ENCODE peak calls at places on chromosomes 1 and 21, in seven cellular contexts. One of them, this sample, is unnamed.

GRCh38 chr1:83692524-83693336 is 306.2 kb downstream of the TTLL7 start:
- DNase-seq in globus pallidus: peak
- DNase-seq in A172: peak
- DNase-seq in activated T-cell treated with anti-CD3 and anti-CD28 coated beads, Interleukin-2, amount 50 U/mL, for 72 hours: peak
- DNase-seq in lower lobe of right lung: no peak
- DNase-seq in activated CD8-positive, alpha-beta memory T cell treated with anti-CD3 and anti-CD28 coated beads for 4 hours: no peak
- DNase-seq in H54: peak
- DNase-seq in this sample: no peak

GRCh38 chr21:31526040-31526439 is 133.5 kb upstream of the SOD1 start:
- DNase-seq in lower lobe of right lung: no peak
- DNase-seq in globus pallidus: no peak
- DNase-seq in activated T-cell treated with anti-CD3 and anti-CD28 coated beads, Interleukin-2, amount 50 U/mL, for 72 hours: no peak
- DNase-seq in H54: peak
- DNase-seq in A172: peak
- DNase-seq in activated CD8-positive, alpha-beta memory T cell treated with anti-CD3 and anti-CD28 coated beads for 4 hours: no peak
- DNase-seq in this sample: no peak

GRCh38 chr1:246477634-246478033 is 29.4 kb downstream of the SMYD3 start:
- DNase-seq in globus pallidus: no peak
- DNase-seq in activated CD8-positive, alpha-beta memory T cell treated with anti-CD3 and anti-CD28 coated beads for 4 hours: no peak
- DNase-seq in lower lobe of right lung: no peak
- DNase-seq in H54: no peak
- DNase-seq in activated T-cell treated with anti-CD3 and anti-CD28 coated beads, Interleukin-2, amount 50 U/mL, for 72 hours: no peak
- DNase-seq in A172: no peak
- DNase-seq in this sample: no peak

GRCh38 chr1:155893389-155894142 is 17.6 kb downstream of the RIT1 start:
- DNase-seq in H54: peak
- DNase-seq in A172: peak
- DNase-seq in globus pallidus: no peak
- DNase-seq in activated T-cell treated with anti-CD3 and anti-CD28 coated beads, Interleukin-2, amount 50 U/mL, for 72 hours: peak
- DNase-seq in activated CD8-positive, alpha-beta memory T cell treated with anti-CD3 and anti-CD28 coated beads for 4 hours: no peak
- DNase-seq in lower lobe of right lung: no peak
- DNase-seq in this sample: no peak

GRCh38 chr1:26169201-26169600 is 438 bp upstream of the C1orf232 start:
- DNase-seq in globus pallidus: no peak
- DNase-seq in activated T-cell treated with anti-CD3 and anti-CD28 coated beads, Interleukin-2, amount 50 U/mL, for 72 hours: no peak
- DNase-seq in lower lobe of right lung: no peak
- DNase-seq in H54: no peak
- DNase-seq in activated CD8-positive, alpha-beta memory T cell treated with anti-CD3 and anti-CD28 coated beads for 4 hours: no peak
- DNase-seq in A172: no peak
- DNase-seq in this sample: no peak

GRCh38 chr1:117067528-117068370 is 7.6 kb downstream of the TTF2 start:
- DNase-seq in A172: peak
- DNase-seq in activated CD8-positive, alpha-beta memory T cell treated with anti-CD3 and anti-CD28 coated beads for 4 hours: no peak
- DNase-seq in lower lobe of right lung: no peak
- DNase-seq in H54: peak
- DNase-seq in globus pallidus: peak
- DNase-seq in activated T-cell treated with anti-CD3 and anti-CD28 coated beads, Interleukin-2, amount 50 U/mL, for 72 hours: peak
- DNase-seq in this sample: no peak

GRCh38 chr1:224879404-224879803 is 50.1 kb upstream of the DNAH14 start:
- DNase-seq in globus pallidus: peak
- DNase-seq in activated T-cell treated with anti-CD3 and anti-CD28 coated beads, Interleukin-2, amount 50 U/mL, for 72 hours: no peak
- DNase-seq in H54: no peak
- DNase-seq in A172: peak
- DNase-seq in activated CD8-positive, alpha-beta memory T cell treated with anti-CD3 and anti-CD28 coated beads for 4 hours: no peak
- DNase-seq in lower lobe of right lung: no peak
- DNase-seq in this sample: no peak

GRCh38 chr1:245598524-245599310 is 443.9 kb downstream of the KIF26B start:
- DNase-seq in lower lobe of right lung: no peak
- DNase-seq in H54: no peak
- DNase-seq in globus pallidus: no peak
- DNase-seq in A172: no peak
- DNase-seq in activated CD8-positive, alpha-beta memory T cell treated with anti-CD3 and anti-CD28 coated beads for 4 hours: no peak
- DNase-seq in activated T-cell treated with anti-CD3 and anti-CD28 coated beads, Interleukin-2, amount 50 U/mL, for 72 hours: no peak
- DNase-seq in this sample: no peak

GRCh38 chr1:167198518-167199133 is 22.1 kb upstream of the POU2F1 start:
- DNase-seq in lower lobe of right lung: no peak
- DNase-seq in globus pallidus: no peak
- DNase-seq in A172: no peak
- DNase-seq in H54: no peak
- DNase-seq in activated T-cell treated with anti-CD3 and anti-CD28 coated beads, Interleukin-2, amount 50 U/mL, for 72 hours: no peak
- DNase-seq in activated CD8-positive, alpha-beta memory T cell treated with anti-CD3 and anti-CD28 coated beads for 4 hours: no peak
- DNase-seq in this sample: no peak

GRCh38 chr1:202154766-202155477 is 5.5 kb downstream of the PTPN7 start:
- DNase-seq in globus pallidus: peak
- DNase-seq in A172: no peak
- DNase-seq in lower lobe of right lung: peak
- DNase-seq in activated CD8-positive, alpha-beta memory T cell treated with anti-CD3 and anti-CD28 coated beads for 4 hours: no peak
- DNase-seq in H54: peak
- DNase-seq in activated T-cell treated with anti-CD3 and anti-CD28 coated beads, Interleukin-2, amount 50 U/mL, for 72 hours: peak
- DNase-seq in this sample: no peak

GRCh38 chr21:32813265-32813903 is 41.8 kb upstream of the PAXBP1 start:
- DNase-seq in H54: no peak
- DNase-seq in A172: no peak
- DNase-seq in activated CD8-positive, alpha-beta memory T cell treated with anti-CD3 and anti-CD28 coated beads for 4 hours: no peak
- DNase-seq in activated T-cell treated with anti-CD3 and anti-CD28 coated beads, Interleukin-2, amount 50 U/mL, for 72 hours: no peak
- DNase-seq in lower lobe of right lung: no peak
- DNase-seq in globus pallidus: no peak
- DNase-seq in this sample: no peak

GRCh38 chr1:91806777-91807700 is 78.9 kb downstream of the TGFBR3 start:
- DNase-seq in activated T-cell treated with anti-CD3 and anti-CD28 coated beads, Interleukin-2, amount 50 U/mL, for 72 hours: no peak
- DNase-seq in globus pallidus: no peak
- DNase-seq in activated CD8-positive, alpha-beta memory T cell treated with anti-CD3 and anti-CD28 coated beads for 4 hours: no peak
- DNase-seq in lower lobe of right lung: no peak
- DNase-seq in A172: no peak
- DNase-seq in H54: no peak
- DNase-seq in this sample: no peak

This sample was measured in D721Med.